ENCODE peak calls at places on chromosomes 12 and 14, in six cellular contexts. J is body of pancreas, F is thyroid gland, I is WERI-Rb-1, Q is lower leg skin, U is heart right ventricle. L is an unnamed sample.
A peak's percentile ranks its signal among the peaks of the same experiment; 100 is the strongest.

GRCh38 chr12:48001426-48002178 is 2.7 kb downstream of the COL2A1 start:
- DNase-seq in I (peak; percentile 53), J (peak; percentile 58), U (peak; percentile 49), Q (peak; percentile 88), F (peak; percentile 26), L (no peak)

GRCh38 chr12:93793983-93794382 is 116.8 kb downstream of the CRADD start:
- DNase-seq in J (no peak), I (no peak), U (no peak), Q (no peak), F (no peak), L (no peak)

GRCh38 chr12:71046215-71046614 is 111.6 kb downstream of the TSPAN8 start:
- DNase-seq in I (no peak), F (no peak), U (no peak), J (no peak), Q (no peak), L (peak; percentile 18)

GRCh38 chr12:15856097-15856982 is 25.8 kb upstream of the STRAP start:
- DNase-seq in Q (no peak), F (peak; percentile 34), I (peak; percentile 43), U (no peak), J (peak; percentile 52), L (peak; percentile 60)

GRCh38 chr12:26629864-26630263 is 203.1 kb downstream of the ITPR2 start:
- DNase-seq in I (no peak), U (no peak), Q (no peak), F (no peak), J (no peak), L (no peak)

GRCh38 chr14:101360045-101360931 is 201.0 kb upstream of the DIO3 start:
- DNase-seq in F (no peak), Q (peak; percentile 90), J (peak; percentile 40), U (peak; percentile 32), I (no peak), L (no peak)

GRCh38 chr12:12788131-12788530 is 2.7 kb downstream of the APOLD1 start:
- DNase-seq in U (no peak), J (no peak), I (no peak), F (no peak), Q (no peak), L (no peak)

GRCh38 chr12:102503056-102503681 is 22.8 kb upstream of the IGF1 start:
- DNase-seq in Q (no peak), I (no peak), J (no peak), U (no peak), F (no peak), L (no peak)

GRCh38 chr12:62123721-62124203 is 136.4 kb upstream of the USP15 start:
- DNase-seq in U (no peak), J (peak; percentile 40), F (peak; percentile 25), I (peak; percentile 53), Q (no peak), L (peak; percentile 19)

GRCh38 chr14:103257211-103257962 is 76.7 kb upstream of the EIF5 start:
- DNase-seq in I (no peak), U (no peak), J (no peak), Q (peak; percentile 53), F (peak; percentile 26), L (no peak)

GRCh38 chr12:120598674-120599463 is 17.7 kb upstream of the POP5 start:
- DNase-seq in F (peak; percentile 15), Q (no peak), J (peak; percentile 26), I (no peak), U (no peak), L (no peak)

GRCh38 chr12:32765906-32766305 is 10.2 kb upstream of the YARS2 start:
- DNase-seq in Q (no peak), I (no peak), U (no peak), J (no peak), F (no peak), L (peak; percentile 20)

GRCh38 chr12:42130670-42131402 is 13.8 kb downstream of the GXYLT1 start:
- DNase-seq in I (no peak), U (no peak), F (peak; percentile 33), Q (no peak), J (peak; percentile 37), L (no peak)
- H3K4me3 ChIP-seq in I (no peak overlapping the region), U (no peak overlapping the region), F (no peak overlapping the region), Q (no peak overlapping the region), J (no peak overlapping the region), L (peak overlapping the region; percentile 14)

GRCh38 chr12:113786107-113786506 is 180.0 kb downstream of the RBM19 start:
- DNase-seq in I (no peak), J (no peak), U (no peak), F (no peak), Q (no peak), L (no peak)
- TF ChIP-seq CTCF in I (peak; percentile 57), J (no peak), U (no peak), F (no peak), Q (no peak), L (no peak)

GRCh38 chr12:9971158-9971557 is at the start of gene CLEC12A:
- DNase-seq in J (no peak), F (no peak), I (no peak), U (no peak), Q (no peak), L (no peak)
- H3K4me3 ChIP-seq in J (no peak within 1 kb of the TSS), F (no peak within 1 kb of the TSS), I (no peak within 1 kb of the TSS), U (peak within 1 kb of the TSS; percentile 48), Q (no peak within 1 kb of the TSS), L (no peak within 1 kb of the TSS)

DNA sequence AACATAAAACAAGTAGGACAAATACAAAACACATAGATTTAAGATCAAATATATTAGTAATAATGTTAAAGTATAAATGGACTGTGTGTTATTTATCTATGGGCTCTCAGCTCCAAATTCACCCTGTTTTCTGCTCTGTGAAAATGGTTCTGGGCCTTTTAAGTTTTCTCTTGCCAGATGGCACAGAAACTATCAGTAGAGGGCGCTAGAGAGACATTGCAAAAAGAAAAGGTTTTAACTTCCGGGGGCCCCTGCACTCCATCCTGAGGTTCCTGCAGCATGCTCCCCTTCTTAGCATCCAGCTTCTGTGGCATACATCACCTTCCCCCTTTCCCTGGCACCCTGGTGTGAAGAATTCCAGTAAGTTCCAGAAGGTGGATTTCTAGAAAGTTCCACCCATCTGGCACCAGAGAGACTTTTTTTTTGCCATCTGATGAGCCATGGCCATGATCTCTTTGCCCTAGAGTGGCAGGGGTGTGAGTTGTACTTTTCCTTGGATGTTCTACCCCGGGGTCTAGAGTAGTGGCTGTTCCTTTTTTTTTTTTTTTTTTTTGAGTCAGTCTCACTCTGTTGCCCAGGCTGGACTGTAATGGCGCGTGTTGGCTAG is 29.3 kb downstream of the ZCRB1 start:
- DNase-seq in U (no peak), I (no peak), Q (no peak), F (no peak), J (no peak), L (no peak)
- TF ChIP-seq CTCF in U (no peak), I (peak; percentile 30), Q (no peak), F (no peak), J (no peak), L (peak; percentile 48)

L was measured in astrocyte of the cerebellum.